ENCODE peak calls at places on chromosome 7, in six cellular contexts. N is stimulated activated CD4-positive, alpha-beta T cell treated with anti-CD3 and anti-CD28 coated beads, Interleukin-1b, Interleukin-23, amount 100 ng/mL, for 4 hours; G is right cardiac atrium; T is AG10803; R is stimulated activated naive CD4-positive, alpha-beta T cell treated with Interleukin-2 at 50 U/mL for 16 hours; C is CMK. B is an unnamed sample.

GRCh38 chr7:123538189-123538714 is 3.9 kb upstream of the IQUB start:
- DNase-seq in C (no peak), N (no peak), T (peak), G (no peak), R (no peak), B (no peak)

GRCh38 chr7:13262929-13263530 is 575.6 kb downstream of the ARL4A start:
- DNase-seq in N (no peak), R (no peak), G (no peak), T (peak), C (no peak), B (no peak)

GRCh38 chr7:139505563-139505962 is 17.9 kb upstream of the CLEC2L start:
- DNase-seq in G (no peak), T (no peak), R (no peak), C (no peak), N (no peak), B (no peak)

GRCh38 chr7:143002106-143002505 is 24.8 kb downstream of the OR9A2 start:
- DNase-seq in C (no peak), G (no peak), N (no peak), T (no peak), R (no peak), B (no peak)

GRCh38 chr7:81645435-81645834 is 124.4 kb downstream of the HGF start:
- DNase-seq in N (no peak), G (no peak), T (peak), C (no peak), R (no peak), B (no peak)

GRCh38 chr7:42348627-42349026 is 111.6 kb upstream of the GLI3 start:
- DNase-seq in N (no peak), G (no peak), T (peak), C (no peak), R (no peak), B (no peak)

GRCh38 chr7:91892821-91893340 is 12.4 kb upstream of the MTERF1 start:
- DNase-seq in C (no peak), R (no peak), N (no peak), T (peak), G (no peak), B (no peak)

GRCh38 chr7:102875700-102876192 is 37.1 kb upstream of the LRRC17 start:
- DNase-seq in G (no peak), T (peak), N (no peak), R (peak), C (no peak), B (no peak)

GRCh38 chr7:98870071-98870651 is 347 bp upstream of the TMEM130 start:
- DNase-seq in G (peak), R (peak), C (peak), N (peak), T (peak), B (peak)

GRCh38 chr7:30047124-30047523 is 18.9 kb downstream of the PLEKHA8 start:
- DNase-seq in T (no peak), N (no peak), G (no peak), R (no peak), C (no peak), B (no peak)

GRCh38 chr7:39096220-39096619 is 118.5 kb downstream of the POU6F2 start:
- DNase-seq in C (no peak), N (no peak), T (no peak), R (no peak), G (no peak), B (no peak)

GRCh38 chr7:157684596-157685429 is 348.0 kb downstream of the DNAJB6 start:
- DNase-seq in C (no peak), G (no peak), T (no peak), N (no peak), R (no peak), B (no peak)

GRCh38 chr7:121329460-121330052 is 756 bp downstream of the WNT16 start:
- DNase-seq in N (no peak), C (no peak), G (peak), T (no peak), R (no peak), B (no peak)

GRCh38 chr7:50531928-50532327 is 33.3 kb downstream of the DDC start:
- DNase-seq in C (no peak), G (no peak), N (no peak), R (no peak), T (no peak), B (no peak)

GRCh38 chr7:77453531-77453930 is 37.4 kb upstream of the GSAP start:
- DNase-seq in N (no peak), T (peak), R (no peak), G (no peak), C (no peak), B (no peak)

GRCh38 chr7:40047661-40048060 is 86.8 kb downstream of the MPLKIP start:
- DNase-seq in N (no peak), T (no peak), C (no peak), R (no peak), G (no peak), B (no peak)

GRCh38 chr7:28830831-28831230 is 127.3 kb downstream of the TRIL start:
- DNase-seq in C (no peak), R (no peak), N (no peak), T (no peak), G (no peak), B (no peak)

GRCh38 chr7:91243591-91244368 is 20.5 kb upstream of the FZD1 start:
- DNase-seq in R (no peak), N (no peak), C (no peak), T (peak), G (no peak), B (no peak)

GRCh38 chr7:38323156-38323555 is 49.7 kb upstream of the TARP start:
- DNase-seq in N (no peak), C (no peak), R (no peak), T (no peak), G (no peak), B (no peak)

GRCh38 chr7:73606801-73607691 is 17.3 kb downstream of the MLXIPL start:
- DNase-seq in N (peak), C (peak), T (no peak), R (peak), G (peak), B (peak)

GRCh38 chr7:50369408-50370026 is 65.0 kb downstream of the IKZF1 start:
- DNase-seq in N (no peak), T (no peak), C (peak), G (no peak), R (no peak), B (no peak)

GRCh38 chr7:103037476-103037822 is 37.1 kb downstream of the FBXL13 start:
- DNase-seq in G (no peak), R (no peak), T (no peak), N (no peak), C (no peak), B (no peak)

GRCh38 chr7:7271094-7271874 is 88.9 kb downstream of the C1GALT1 start:
- DNase-seq in G (no peak), R (no peak), N (no peak), T (peak), C (no peak), B (no peak)

GRCh38 chr7:102453319-102453718 is 11.3 kb downstream of the ALKBH4 start:
- DNase-seq in T (no peak), R (no peak), C (no peak), N (no peak), G (peak), B (no peak)

GRCh38 chr7:26097837-26098668 is 53.9 kb upstream of the NFE2L3 start:
- DNase-seq in G (no peak), T (no peak), C (no peak), R (no peak), N (no peak), B (no peak)

GRCh38 chr7:44063547-44063893 is 1.8 kb downstream of the PGAM2 start:
- DNase-seq in C (no peak), T (no peak), G (no peak), N (no peak), R (no peak), B (no peak)

GRCh38 chr7:27640914-27641570 is 21.6 kb downstream of the HIBADH start:
- DNase-seq in G (no peak), T (peak), C (no peak), N (no peak), R (no peak), B (no peak)

GRCh38 chr7:1236132-1236655 is 3.5 kb downstream of the UNCX start:
- DNase-seq in C (no peak), R (no peak), T (no peak), G (no peak), N (no peak), B (no peak)

GRCh38 chr7:73988197-73988596 is 39.8 kb upstream of the ELN start:
- DNase-seq in N (no peak), C (no peak), T (no peak), R (no peak), G (peak), B (peak)

B was measured in nucleus accumbens.